ENCODE peak calls at places on chromosomes 3 and 15, in four cellular contexts. L, M, I and N are unnamed samples.

GRCh38 chr15:77031376-77032050 is 36.6 kb downstream of the PSTPIP1 start:
- DNase-seq in L (peak; percentile 10), M (no peak), I (no peak), N (no peak)

GRCh38 chr15:25333049-25333448 is 105.8 kb downstream of the UBE3A start:
- DNase-seq in L (no peak), M (no peak), I (no peak), N (no peak)

GRCh38 chr15:63135804-63136203 is 14.1 kb downstream of the LACTB start:
- DNase-seq in L (no peak), M (peak; percentile 54), I (peak; percentile 36), N (no peak)

GRCh38 chr3:59773970-59774369 is 724.1 kb upstream of the CFAP20DC start:
- DNase-seq in L (no peak), M (no peak), I (no peak), N (peak; percentile 21)

GRCh38 chr15:60782316-60782715 is 303.4 kb upstream of the ICE2 start:
- DNase-seq in L (no peak), M (no peak), I (no peak), N (no peak)

GRCh38 chr15:81256916-81257315 is 60.2 kb downstream of the IL16 start:
- DNase-seq in L (no peak), M (no peak), I (peak; percentile 31), N (no peak)

GRCh38 chr15:90261811-90262210 is 3.7 kb upstream of the NGRN start:
- DNase-seq in L (no peak), M (no peak), I (no peak), N (no peak)

GRCh38 chr3:145817870-145818483 is 343.0 kb downstream of the PLOD2 start:
- DNase-seq in L (no peak), M (no peak), I (no peak), N (no peak)

GRCh38 chr15:45023659-45024320 is 795 bp downstream of the SORD start:
- DNase-seq in L (no peak), M (no peak), I (peak; percentile 1), N (no peak)

GRCh38 chr3:28678083-28678482 is 329.5 kb upstream of the AZI2 start:
- DNase-seq in L (no peak), M (no peak), I (no peak), N (no peak)

DNA sequence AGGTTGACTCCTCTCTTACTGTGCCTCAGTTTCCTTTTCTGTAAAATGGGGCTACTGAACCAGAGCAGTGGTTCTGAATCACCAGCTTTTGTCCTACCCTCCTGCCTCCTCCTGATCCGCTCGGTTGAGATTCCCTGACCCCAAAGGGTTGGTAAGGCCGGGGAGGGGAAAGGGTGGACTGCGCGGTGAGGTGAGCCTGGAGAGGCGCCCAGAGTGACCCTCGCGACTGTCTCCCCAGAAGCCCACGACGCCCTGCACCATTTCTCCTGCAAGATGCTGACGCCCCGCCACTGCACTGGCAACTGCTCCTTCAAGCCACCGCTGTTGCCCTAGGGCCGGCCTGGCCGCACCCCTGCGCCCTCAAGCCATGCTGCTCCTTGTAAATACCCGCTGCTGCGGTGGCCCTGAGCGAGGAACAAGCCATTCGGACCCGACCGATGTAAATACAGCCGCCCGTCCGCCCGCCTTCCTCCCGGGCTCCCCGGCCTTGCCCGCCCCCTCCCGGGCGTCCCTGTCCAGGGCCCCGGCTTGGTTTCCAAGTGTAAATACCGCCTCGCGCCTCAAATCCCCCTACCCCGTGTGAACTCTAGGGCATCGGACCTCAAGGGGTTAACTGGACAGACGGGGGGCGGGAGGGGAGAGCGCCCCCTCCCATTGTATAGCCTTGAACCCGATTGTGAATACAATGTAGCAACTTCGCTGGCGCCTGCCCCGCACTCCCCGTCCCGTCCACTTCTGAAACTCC is 6.2 kb downstream of the RNU6-1 start:
- DNase-seq in L (peak; percentile 40), M (no peak), I (peak; percentile 48), N (no peak)
- H3K4me3 ChIP-seq in L (no peak overlapping the region), M (peak overlapping the region; percentile 13), I (peak overlapping the region; percentile 53), N (no peak overlapping the region)

GRCh38 chr15:62066663-62067447 is at the start of gene C2CD4A:
- DNase-seq in L (peak; percentile 94), M (no peak), I (peak; percentile 72), N (no peak)

GRCh38 chr15:62069551-62069950 is 2.8 kb downstream of the C2CD4A start:
- DNase-seq in L (no peak), M (no peak), I (no peak), N (no peak)

GRCh38 chr15:62068071-62068786 is 1.5 kb downstream of the C2CD4A start:
- DNase-seq in L (peak; percentile 59), M (no peak), I (peak; percentile 81), N (no peak)

GRCh38 chr15:62068787-62069170 is 2.0 kb downstream of the C2CD4A start:
- DNase-seq in L (no peak), M (no peak), I (no peak), N (no peak)

GRCh38 chr15:62067448-62068044 is 769 bp downstream of the C2CD4A start:
- DNase-seq in L (peak; percentile 45), M (no peak), I (peak; percentile 49), N (no peak)
- TF ChIP-seq CTCF in L (no peak), M (no peak), I (peak; percentile 36), N (no peak)

GRCh38 chr15:70101459-70102113 is 3.9 kb upstream of the TLE3 start:
- DNase-seq in L (peak; percentile 76), M (peak; percentile 89), I (peak; percentile 84), N (peak; percentile 97)
- H3K4me3 ChIP-seq in L (no peak overlapping the region), M (peak overlapping the region; percentile 7), I (peak overlapping the region; percentile 31), N (no peak overlapping the region)

GRCh38 chr3:165254812-165255211 is 58.6 kb upstream of the SLITRK3 start:
- DNase-seq in L (no peak), M (no peak), I (peak; percentile 72), N (peak; percentile 54)
- TF ChIP-seq CTCF in L (no peak), M (no peak), I (peak; percentile 46), N (peak; percentile 52)

GRCh38 chr3:136659253-136659652 is 92.9 kb downstream of the STAG1 start:
- DNase-seq in L (no peak), M (peak; percentile 50), I (peak; percentile 10), N (no peak)
- H3K4me3 ChIP-seq in L (no peak overlapping the region), M (no peak overlapping the region), I (no peak overlapping the region), N (no peak overlapping the region)

GRCh38 chr3:129504471-129505100 is 23.9 kb upstream of the RHO start:
- DNase-seq in L (no peak), M (no peak), I (no peak), N (no peak)
- TF ChIP-seq CTCF in L (no peak), M (no peak), I (no peak), N (no peak)